ENCODE peak calls at places on chromosomes 7 and 10, in ten cellular contexts. D, B, I, C, F, O, V, Q, L and Y are unnamed samples.

GRCh38 chr7:19491371-19491770 is 217.5 kb downstream of the POLR1F start:
- DNase-seq in I (no peak), B (no peak), L (no peak), V (no peak), D (no peak), Q (no peak), F (no peak), O (no peak), C (no peak), Y (no peak)

GRCh38 chr7:66043681-66044497 is 31.7 kb upstream of the ASL start:
- DNase-seq in D (no peak), O (peak), I (peak), L (peak), B (peak), V (no peak), F (no peak), Q (peak), C (peak), Y (peak)

GRCh38 chr7:69395072-69395714 is 203.1 kb upstream of the AUTS2 start:
- DNase-seq in Q (no peak), D (no peak), O (peak), C (no peak), V (no peak), F (no peak), B (no peak), L (no peak), I (peak), Y (peak)

GRCh38 chr7:151008143-151008510 is 16.2 kb downstream of the ATG9B start:
- DNase-seq in V (no peak), Q (no peak), D (no peak), I (peak), L (no peak), O (peak), B (no peak), C (no peak), F (no peak), Y (no peak)

GRCh38 chr7:93715234-93715633 is 140.7 kb upstream of the CALCR start:
- DNase-seq in F (peak), I (peak), B (peak), V (peak), L (peak), C (peak), D (peak), Q (peak), O (peak), Y (peak)

GRCh38 chr10:24869354-24870016 is 82.9 kb downstream of the PRTFDC1 start:
- DNase-seq in V (peak), B (no peak), F (no peak), I (no peak), Q (no peak), O (peak), L (no peak), C (no peak), D (no peak), Y (peak)

GRCh38 chr10:75417522-75417927 is 13.9 kb upstream of the LRMDA start:
- DNase-seq in V (no peak), D (no peak), C (no peak), I (no peak), O (no peak), B (no peak), F (no peak), L (no peak), Q (no peak), Y (no peak)

GRCh38 chr7:29139191-29139590 is 7.1 kb downstream of the CPVL start:
- DNase-seq in Q (no peak), I (no peak), F (no peak), C (no peak), O (peak), V (no peak), B (no peak), D (no peak), L (no peak), Y (no peak)

GRCh38 chr7:71220210-71220695 is 88.3 kb downstream of the GALNT17 start:
- DNase-seq in D (no peak), C (no peak), Q (no peak), I (no peak), B (no peak), F (no peak), O (no peak), L (no peak), V (no peak), Y (no peak)

GRCh38 chr10:72425133-72425532 is 70.4 kb upstream of the DNAJB12 start:
- DNase-seq in Q (no peak), V (no peak), I (peak), F (no peak), O (peak), B (no peak), D (no peak), L (no peak), C (no peak), Y (peak)

GRCh38 chr7:84469034-84469433 is 274.4 kb upstream of the SEMA3A start:
- DNase-seq in I (no peak), F (no peak), D (no peak), C (no peak), Q (no peak), B (no peak), O (peak), L (no peak), V (peak), Y (peak)

GRCh38 chr10:90847436-90847835 is 10.4 kb downstream of the HTR7 start:
- DNase-seq in D (no peak), Q (no peak), O (peak), L (no peak), B (no peak), C (no peak), I (peak), F (no peak), V (peak), Y (peak)

GRCh38 chr7:50733552-50733951 is 49.1 kb downstream of the GRB10 start:
- DNase-seq in B (no peak), Q (no peak), I (peak), D (peak), O (peak), L (no peak), V (peak), F (no peak), C (peak), Y (peak)

GRCh38 chr7:151930695-151931094 is 25.6 kb upstream of the GALNTL5 start:
- DNase-seq in C (no peak), Q (no peak), F (no peak), B (no peak), V (no peak), L (no peak), I (no peak), D (no peak), O (no peak), Y (no peak)

GRCh38 chr10:128121750-128122412 is 4.3 kb downstream of the MKI67 start:
- DNase-seq in B (no peak), O (no peak), Q (no peak), F (no peak), I (no peak), L (no peak), C (no peak), V (no peak), D (no peak), Y (no peak)

GRCh38 chr10:128125944-128126764 is at the start of gene MKI67:
- DNase-seq in B (peak), L (peak), D (peak), F (peak), O (peak), V (peak), C (peak), Q (peak), I (peak), Y (peak)

GRCh38 chr10:128125416-128125943 is 743 bp downstream of the MKI67 start:
- DNase-seq in B (peak), F (no peak), L (no peak), V (no peak), I (no peak), O (no peak), C (peak), Q (no peak), D (no peak), Y (no peak)

GRCh38 chr10:128124813-128125403 is 1.3 kb downstream of the MKI67 start:
- DNase-seq in F (no peak), L (no peak), C (no peak), B (peak), V (no peak), Q (no peak), O (no peak), D (peak), I (no peak), Y (no peak)

DNA sequence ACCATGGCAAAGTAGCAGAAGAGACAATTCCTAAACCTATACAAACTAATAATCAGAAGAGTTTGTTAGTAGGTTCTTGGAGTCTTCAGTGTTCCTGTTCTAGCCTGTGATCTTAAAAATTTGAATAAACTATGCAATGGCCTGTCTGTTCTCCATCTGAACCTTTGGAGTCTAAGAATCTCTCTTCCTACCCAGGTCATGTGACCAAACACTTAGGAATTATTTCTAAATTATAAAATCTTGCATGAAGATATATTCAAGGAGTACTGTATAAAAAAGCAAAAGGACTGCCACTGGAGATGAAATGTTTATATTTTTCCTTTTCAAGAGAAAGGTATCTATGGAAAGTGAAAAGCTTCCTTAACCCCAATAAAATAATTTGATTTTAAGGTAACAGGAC is 2.4 kb downstream of the MKI67 start:
- DNase-seq in D (no peak), O (no peak), L (no peak), V (no peak), B (no peak), F (no peak), C (no peak), I (no peak), Q (no peak), Y (no peak)
- H3K4me3 ChIP-seq in D (no peak), O (no peak), L (no peak), V (no peak), B (peak), F (no peak), C (no peak), I (peak), Q (no peak), Y (no peak)

DNA sequence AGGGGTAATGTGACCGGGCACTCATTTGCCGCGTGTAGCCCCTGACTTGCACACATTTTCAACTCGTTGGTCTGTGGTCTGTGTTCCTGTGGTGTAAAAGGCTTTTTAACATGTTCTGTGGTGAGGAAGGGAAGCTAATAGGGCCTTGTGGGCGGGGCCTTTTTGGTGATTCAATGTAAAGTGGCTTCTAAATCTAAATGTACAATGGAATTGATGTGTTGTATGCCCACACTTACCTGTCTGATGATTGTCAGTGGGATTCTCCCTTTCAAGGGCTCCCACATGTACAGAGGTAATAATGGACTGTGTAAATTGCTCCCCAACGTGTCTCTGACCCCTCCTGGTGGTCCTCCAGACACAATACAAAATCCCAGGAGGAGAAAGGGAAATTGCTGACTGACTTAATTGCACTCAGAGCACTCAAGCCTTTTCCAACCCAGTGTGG is 43.1 kb upstream of the GATAD1 start:
- DNase-seq in D (no peak), B (no peak), I (no peak), L (no peak), F (no peak), C (no peak), O (peak), Q (no peak), V (no peak), Y (peak)
- TF ChIP-seq CTCF in D (no peak), B (no peak), I (peak), L (no peak), F (no peak), C (no peak), O (peak), Q (no peak), V (no peak), Y (no peak)

DNA sequence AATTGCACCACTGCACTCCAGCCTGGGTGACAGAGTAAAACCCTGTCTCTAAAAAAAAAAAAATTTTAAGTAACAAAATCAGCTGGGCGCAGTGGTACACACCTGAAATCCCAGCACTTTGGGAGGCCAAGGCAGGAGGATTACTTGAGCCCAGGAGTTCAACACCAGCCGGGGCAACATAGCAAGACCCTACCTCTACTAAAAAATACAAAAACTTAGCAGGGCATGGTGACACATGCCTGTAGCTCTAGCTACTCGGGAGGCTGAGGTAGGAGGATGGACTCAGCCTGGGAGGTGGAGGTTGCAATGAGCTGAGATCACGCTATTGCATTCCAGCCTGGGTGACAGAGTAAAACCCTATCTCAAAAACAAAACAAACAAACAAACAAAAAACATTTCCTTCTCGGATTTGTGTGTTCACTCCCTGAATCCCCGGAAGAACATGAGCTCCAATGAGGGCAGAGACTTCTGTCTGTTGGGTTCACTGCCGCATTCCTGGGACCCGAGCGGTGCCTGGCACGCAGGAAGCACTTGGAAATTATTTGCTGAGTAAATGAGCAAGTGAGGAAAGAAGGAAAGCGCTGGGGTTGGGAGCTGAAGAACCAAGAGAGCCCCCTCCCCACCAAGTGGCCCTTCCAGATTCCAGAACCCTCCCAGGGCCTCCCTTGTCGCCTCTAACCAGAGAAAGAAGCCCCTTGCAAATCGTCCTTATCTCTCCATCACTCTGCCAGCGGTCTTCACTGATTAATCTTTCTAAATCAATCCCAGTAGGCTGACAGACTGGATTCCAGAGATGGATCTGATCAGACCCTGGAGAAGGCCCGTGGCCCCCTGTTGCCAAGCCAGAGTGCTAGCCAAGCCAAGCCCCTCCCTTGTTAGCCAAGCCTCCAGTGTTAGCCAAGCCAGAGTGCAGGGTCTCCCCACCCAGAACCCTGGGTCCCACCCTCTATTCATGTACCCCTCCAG is 6.2 kb downstream of the TNRC18 start:
- DNase-seq in O (no peak), B (no peak), I (no peak), V (peak), Q (no peak), L (no peak), C (no peak), D (no peak), F (no peak), Y (no peak)
- H3K4me3 ChIP-seq in O (peak), B (no peak), I (peak), V (no peak), Q (no peak), L (peak), C (no peak), D (no peak), F (peak), Y (no peak)

GRCh38 chr7:30525409-30525808 is 20.8 kb upstream of the GGCT start:
- DNase-seq in L (no peak), V (no peak), O (no peak), B (no peak), I (no peak), C (no peak), D (no peak), Q (no peak), F (no peak), Y (no peak)

GRCh38 chr7:30523466-30523865 is 18.8 kb upstream of the GGCT start:
- DNase-seq in B (no peak), O (no peak), I (no peak), C (no peak), Q (no peak), F (no peak), L (no peak), V (no peak), D (no peak), Y (no peak)

GRCh38 chr7:30524545-30524944 is 19.9 kb upstream of the GGCT start:
- DNase-seq in I (no peak), O (no peak), C (no peak), Q (no peak), F (no peak), V (no peak), D (no peak), B (no peak), L (no peak), Y (no peak)

GRCh38 chr7:30528779-30529178 is 24.1 kb upstream of the GGCT start:
- DNase-seq in O (no peak), V (no peak), L (no peak), I (no peak), D (no peak), F (no peak), Q (no peak), B (no peak), C (no peak), Y (no peak)

DNA sequence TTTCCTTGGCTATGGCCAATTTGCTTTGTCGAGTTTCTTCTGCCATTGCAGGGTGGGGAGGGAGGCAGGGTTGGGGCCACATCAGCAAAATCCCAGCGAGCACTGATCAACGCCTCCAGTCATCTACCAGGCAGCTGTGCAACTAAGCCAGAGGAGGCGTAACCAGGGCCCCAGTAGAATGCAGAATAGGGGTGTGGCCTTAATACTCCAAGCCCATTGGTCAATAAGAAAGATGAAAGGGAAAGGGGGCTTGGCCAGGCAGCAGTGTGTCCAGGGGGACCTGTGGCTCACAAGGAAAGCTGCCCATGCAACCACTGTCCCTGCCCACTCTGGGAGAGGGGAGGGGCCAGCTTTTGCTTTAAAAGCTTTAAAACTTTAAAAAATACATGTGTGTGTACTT is 21.5 kb upstream of the GGCT start:
- DNase-seq in B (no peak), Q (no peak), O (no peak), C (no peak), V (no peak), L (no peak), I (no peak), D (no peak), F (no peak), Y (no peak)
- TF ChIP-seq CTCF in B (no peak), Q (no peak), O (no peak), C (no peak), V (no peak), L (no peak), I (no peak), D (no peak), F (no peak), Y (no peak)

DNA sequence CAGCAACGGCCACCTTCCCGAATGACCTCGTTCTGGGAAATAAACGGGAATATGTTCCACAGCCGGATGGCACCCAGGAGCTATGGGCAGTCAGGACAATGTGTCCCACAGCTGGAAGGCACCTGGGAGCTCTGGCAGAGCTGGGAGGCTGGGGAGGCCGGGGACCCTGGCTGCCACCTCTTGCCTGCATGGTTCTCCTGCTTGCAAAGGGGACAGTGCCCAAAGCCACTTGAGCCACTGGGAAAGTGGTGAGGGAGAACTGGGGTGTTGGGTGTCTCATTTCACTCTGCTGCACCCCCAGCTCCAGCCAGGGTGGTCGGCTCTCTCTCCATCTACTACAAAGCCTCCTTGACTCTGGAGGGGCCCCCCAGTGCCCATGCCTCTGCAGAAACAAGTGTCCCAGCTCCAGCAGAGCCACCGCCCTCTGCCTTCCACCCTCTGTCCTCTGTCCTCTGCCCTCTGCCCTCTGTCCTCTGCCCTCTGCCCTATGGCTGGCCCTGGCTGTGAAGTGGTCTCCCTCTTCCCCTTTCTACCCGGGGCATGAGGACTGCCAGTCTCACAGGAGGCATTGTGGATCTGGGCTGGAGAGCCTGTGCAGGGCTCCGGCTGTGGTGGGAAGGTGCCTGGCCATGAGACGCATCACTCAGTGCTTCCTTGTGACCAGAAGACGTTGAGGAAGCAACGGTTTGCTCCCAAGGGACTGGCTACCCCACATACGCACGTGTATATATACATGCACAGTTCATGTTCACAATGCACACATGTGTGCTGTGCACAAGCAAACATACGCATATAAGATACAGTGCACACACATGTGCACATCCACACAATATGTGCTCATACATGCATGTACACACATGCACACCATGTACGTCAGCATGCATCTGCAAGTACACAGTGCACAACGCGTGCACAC is 21.5 kb upstream of the INPP5A start:
- DNase-seq in O (no peak), B (no peak), L (peak), I (no peak), F (no peak), V (no peak), C (peak), Q (peak), D (no peak), Y (no peak)
- H3K4me3 ChIP-seq in O (peak), B (no peak), L (no peak), I (no peak), F (no peak), V (no peak), C (no peak), Q (no peak), D (no peak), Y (no peak)

GRCh38 chr7:99558306-99559275 is at the start of gene ZNF655:
- DNase-seq in I (peak), L (peak), V (peak), D (peak), B (peak), O (peak), C (peak), Q (peak), F (peak), Y (peak)
- TF ChIP-seq CTCF in I (no peak), L (no peak), V (no peak), D (no peak), B (no peak), O (no peak), C (no peak), Q (no peak), F (no peak), Y (no peak)

GRCh38 chr7:76268376-76268775 is 34.1 kb upstream of the HSPB1 start:
- DNase-seq in D (no peak), O (no peak), I (no peak), Q (no peak), F (no peak), V (no peak), B (peak), L (no peak), C (no peak), Y (no peak)
- H3K4me3 ChIP-seq in D (no peak), O (no peak), I (no peak), Q (no peak), F (no peak), V (no peak), B (no peak), L (no peak), C (no peak), Y (no peak)

DNA sequence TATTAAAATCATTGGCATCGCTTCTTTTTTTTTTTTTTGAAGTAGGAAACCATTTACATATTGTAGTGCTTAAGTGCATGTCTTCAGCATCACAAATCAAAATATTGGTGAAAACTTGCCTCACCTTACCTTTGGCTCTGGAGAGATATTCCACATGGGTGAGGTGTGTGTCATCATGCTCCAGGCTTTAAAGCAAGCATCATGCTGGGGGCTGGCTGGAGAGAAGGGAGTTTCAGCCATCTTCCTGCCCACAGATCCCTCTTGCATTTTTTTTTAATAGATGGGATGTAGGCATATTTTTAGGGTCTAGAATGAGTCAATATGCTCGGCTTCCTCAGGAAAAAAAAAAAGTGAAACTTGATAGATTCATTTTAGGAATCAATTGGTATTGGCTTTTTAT is 2.3 kb upstream of the INSYN2A start:
- DNase-seq in F (no peak), O (no peak), V (no peak), D (no peak), B (no peak), Q (no peak), C (no peak), I (no peak), L (no peak), Y (no peak)
- TF ChIP-seq CTCF in F (no peak), O (no peak), V (no peak), D (no peak), B (no peak), Q (no peak), C (no peak), I (no peak), L (no peak), Y (no peak)